ENCODE peak calls at places on chromosome 1, in five cellular contexts. I is stomach, M is heart right ventricle, U is mucosa of descending colon, Y is psoas muscle. P is an unnamed sample. For H3K36me3, the result is how much of the 10 kb centered on the place peaks cover.

GRCh38 chr1:66489972-66490601 is 43.9 kb upstream of the SGIP1 start:
- DNase-seq in I (no peak), U (no peak), Y (no peak), M (no peak), P (no peak)

GRCh38 chr1:173853074-173853473 is 14.7 kb downstream of the GAS5 start:
- DNase-seq in Y (no peak), M (no peak), U (no peak), I (no peak), P (no peak)

GRCh38 chr1:201655243-201655642 is 116.3 kb downstream of the NAV1 start:
- DNase-seq in M (no peak), U (peak), Y (peak), I (no peak), P (peak)

GRCh38 chr1:31750858-31751638 is 13.1 kb downstream of the ADGRB2 start:
- DNase-seq in Y (no peak), U (no peak), I (no peak), M (no peak), P (no peak)

GRCh38 chr1:176119549-176119948 is 87.5 kb downstream of the COP1 start:
- DNase-seq in Y (no peak), M (no peak), U (no peak), I (no peak), P (no peak)

GRCh38 chr1:213326666-213327317 is 275.8 kb downstream of the RPS6KC1 start:
- DNase-seq in U (no peak), Y (peak), I (no peak), M (peak), P (no peak)

GRCh38 chr1:5829414-5829813 is 162.8 kb downstream of the NPHP4 start:
- DNase-seq in U (no peak), I (no peak), M (no peak), Y (no peak), P (no peak)

GRCh38 chr1:38129971-38130370 is 83.4 kb upstream of the POU3F1 start:
- DNase-seq in U (no peak), Y (no peak), M (no peak), I (no peak), P (no peak)

GRCh38 chr1:174746024-174746808 is 253.5 kb upstream of the CACYBP start:
- DNase-seq in Y (no peak), U (no peak), I (no peak), M (no peak), P (no peak)

GRCh38 chr1:108533351-108534083 is 26.4 kb upstream of the EEIG2 start:
- DNase-seq in Y (no peak), U (peak), M (no peak), I (no peak), P (no peak)

GRCh38 chr1:27504588-27505419 is 14.8 kb upstream of the WASF2 start:
- DNase-seq in I (peak), U (peak), Y (peak), M (peak), P (peak)

GRCh38 chr1:145845144-145845513 is 301 bp upstream of the NUDT17 start:
- DNase-seq in Y (no peak), U (no peak), I (no peak), M (no peak), P (no peak)

GRCh38 chr1:166627583-166627982 is 211.7 kb upstream of the POGK start:
- DNase-seq in Y (no peak), U (no peak), M (no peak), I (no peak), P (no peak)

GRCh38 chr1:113095790-113096455 is 22.9 kb downstream of the LRIG2 start:
- DNase-seq in Y (no peak), U (no peak), M (no peak), I (no peak), P (no peak)

GRCh38 chr1:21175324-21175669 is 1.4 kb downstream of the EIF4G3 start:
- DNase-seq in Y (no peak), U (peak), M (no peak), I (peak), P (no peak)

GRCh38 chr1:164320780-164321683 is 238.0 kb upstream of the PBX1 start:
- DNase-seq in I (peak), Y (peak), M (peak), U (peak), P (peak)

GRCh38 chr1:175968486-175969182 is 225.2 kb upstream of the TNR start:
- DNase-seq in Y (no peak), I (no peak), U (no peak), M (no peak), P (no peak)

GRCh38 chr1:232669981-232670763 is 40.2 kb upstream of the SIPA1L2 start:
- DNase-seq in M (no peak), I (no peak), Y (no peak), U (no peak), P (no peak)

GRCh38 chr1:30345525-30346145 is 377.8 kb downstream of the MATN1 start:
- DNase-seq in U (no peak), M (no peak), I (no peak), Y (no peak), P (no peak)

GRCh38 chr1:29408831-29409605 is 172.7 kb downstream of the PTPRU start:
- DNase-seq in M (no peak), Y (no peak), U (no peak), I (no peak), P (no peak)

GRCh38 chr1:164604541-164604940 is 45.6 kb downstream of the PBX1 start:
- DNase-seq in I (no peak), M (no peak), Y (no peak), U (no peak), P (no peak)

GRCh38 chr1:145912128-145912641 is 2.3 kb upstream of the ITGA10 start:
- DNase-seq in Y (no peak), I (no peak), M (no peak), U (no peak), P (no peak)

GRCh38 chr1:218817747-218818146 is 355.9 kb upstream of the LYPLAL1 start:
- DNase-seq in M (no peak), I (no peak), Y (no peak), U (no peak), P (no peak)

GRCh38 chr1:106268070-106268469 is 788.4 kb upstream of the PRMT6 start:
- DNase-seq in M (no peak), Y (no peak), U (no peak), I (no peak), P (no peak)

GRCh38 chr1:172826096-172826741 is 167.3 kb downstream of the FASLG start:
- DNase-seq in U (no peak), Y (no peak), I (no peak), M (no peak), P (peak)

DNA sequence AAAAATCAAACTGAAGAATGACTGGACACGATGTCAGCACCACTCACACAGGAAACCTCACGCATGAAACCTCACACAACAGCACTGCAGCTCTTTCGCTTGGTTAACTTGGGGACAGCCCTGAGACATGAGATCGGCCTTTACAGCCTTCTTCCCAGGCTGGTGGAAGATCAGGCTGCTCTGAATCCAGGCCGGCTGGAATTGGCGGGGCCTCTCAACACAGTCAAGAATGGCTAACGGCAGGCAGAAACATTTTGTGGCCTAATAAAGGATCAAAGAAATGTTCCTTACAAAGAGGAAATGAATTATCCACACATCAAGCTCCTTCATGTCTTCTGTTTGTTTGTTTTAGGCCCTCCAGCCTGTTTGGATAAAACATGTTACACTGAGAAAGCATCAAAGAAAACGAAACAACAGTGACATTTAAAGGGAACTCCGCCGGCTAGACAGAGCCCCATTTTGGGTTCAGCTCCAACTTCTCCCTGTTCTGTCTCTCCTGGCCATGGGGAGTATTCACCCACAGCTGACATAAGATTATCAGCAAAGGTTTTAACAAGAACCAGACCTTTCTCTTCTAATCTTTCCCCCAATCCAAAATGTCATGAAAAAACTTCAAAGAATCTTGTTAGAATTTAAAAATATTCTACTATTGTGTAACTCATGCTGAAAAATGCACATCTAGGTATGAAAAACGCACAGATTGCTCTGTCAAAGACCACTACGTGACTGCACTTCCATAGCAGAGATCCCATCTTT is 131.2 kb downstream of the SLC45A1 start:
- DNase-seq in I (no peak), Y (no peak), M (no peak), U (no peak), P (no peak)
- H3K36me3 ChIP-seq in I (under half), Y (under half), M (under half), U (under half), P (under half)

GRCh38 chr1:198838022-198838342 is 199.1 kb downstream of the PTPRC start:
- DNase-seq in U (no peak), I (no peak), M (no peak), Y (no peak), P (no peak)
- H3K36me3 ChIP-seq in U (under half), I (under half), M (under half), Y (under half), P (under half)

GRCh38 chr1:24403806-24404205 is 9.8 kb downstream of the STPG1 start:
- DNase-seq in M (no peak), I (no peak), U (no peak), Y (no peak), P (no peak)

GRCh38 chr1:24400065-24400464 is 13.5 kb downstream of the STPG1 start:
- DNase-seq in U (no peak), Y (no peak), I (no peak), M (no peak), P (no peak)
- H3K36me3 ChIP-seq in U (under half), Y (under half), I (under half), M (under half), P (under half)

GRCh38 chr1:40987439-40988276 is 8.2 kb downstream of the CTPS1 start:
- DNase-seq in I (no peak), Y (no peak), M (no peak), U (no peak), P (no peak)

GRCh38 chr1:40986929-40987328 is 7.4 kb downstream of the CTPS1 start:
- DNase-seq in M (no peak), I (no peak), Y (no peak), U (no peak), P (no peak)

GRCh38 chr1:40986328-40986783 is 6.9 kb downstream of the CTPS1 start:
- DNase-seq in Y (no peak), U (no peak), M (no peak), I (no peak), P (no peak)

GRCh38 chr1:40988280-40988679 is 8.8 kb downstream of the CTPS1 start:
- DNase-seq in I (no peak), U (no peak), Y (no peak), M (no peak), P (no peak)

DNA sequence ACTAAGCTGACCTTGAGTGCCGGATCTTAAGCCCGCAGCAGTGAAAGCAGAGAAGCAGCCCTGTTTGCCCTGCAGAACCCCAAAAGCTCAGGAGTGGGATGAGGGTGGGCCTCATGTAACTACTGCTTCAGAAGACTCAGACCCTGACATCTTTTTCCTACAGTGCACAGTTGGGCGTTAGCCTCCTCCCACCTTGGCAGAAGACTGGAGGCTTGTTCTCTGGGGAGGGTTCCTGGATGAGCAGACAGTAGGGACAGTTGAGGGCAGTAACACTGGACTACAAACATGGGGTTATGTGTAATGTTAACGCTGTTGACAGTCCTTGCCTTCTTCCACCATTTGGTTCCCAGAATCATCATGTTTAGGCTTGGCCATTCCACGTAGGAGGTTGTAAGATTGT is 9.6 kb downstream of the CTPS1 start:
- DNase-seq in I (no peak), U (no peak), M (no peak), Y (no peak), P (no peak)
- H3K36me3 ChIP-seq in I (half or more), U (under half), M (under half), Y (under half), P (under half)

GRCh38 chr1:63632110-63632509 is 38.9 kb downstream of the PGM1 start:
- DNase-seq in M (no peak), Y (no peak), I (no peak), U (no peak), P (no peak)

GRCh38 chr1:63628607-63629006 is 35.4 kb downstream of the PGM1 start:
- DNase-seq in Y (no peak), M (no peak), U (no peak), I (no peak), P (no peak)

GRCh38 chr1:63630666-63631065 is 37.5 kb downstream of the PGM1 start:
- DNase-seq in Y (no peak), M (no peak), I (no peak), U (no peak), P (no peak)

GRCh38 chr1:63633281-63633680 is 40.1 kb downstream of the PGM1 start:
- DNase-seq in M (no peak), U (no peak), I (no peak), Y (no peak), P (no peak)

DNA sequence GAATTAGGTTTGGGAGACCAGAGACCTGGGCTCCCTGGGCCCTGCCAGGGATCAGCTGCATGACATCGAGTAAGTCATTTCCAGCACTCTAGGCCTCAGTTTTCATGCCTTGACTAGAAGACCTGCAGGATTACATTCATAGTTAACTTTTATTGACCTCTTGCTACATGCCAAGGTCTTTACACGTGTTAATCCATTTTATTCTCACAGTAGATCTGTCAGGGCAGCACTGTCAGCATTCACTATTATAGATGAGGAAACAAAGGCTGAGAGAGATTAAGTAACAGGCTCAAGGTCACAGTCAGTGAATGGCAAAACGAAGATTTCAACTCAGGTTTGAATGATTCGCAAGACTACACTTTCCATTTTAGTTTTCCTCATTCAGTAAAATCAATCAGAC is 37.0 kb downstream of the PGM1 start:
- DNase-seq in U (no peak), M (no peak), Y (no peak), I (no peak), P (no peak)
- H3K36me3 ChIP-seq in U (under half), M (under half), Y (under half), I (half or more), P (under half)

DNA sequence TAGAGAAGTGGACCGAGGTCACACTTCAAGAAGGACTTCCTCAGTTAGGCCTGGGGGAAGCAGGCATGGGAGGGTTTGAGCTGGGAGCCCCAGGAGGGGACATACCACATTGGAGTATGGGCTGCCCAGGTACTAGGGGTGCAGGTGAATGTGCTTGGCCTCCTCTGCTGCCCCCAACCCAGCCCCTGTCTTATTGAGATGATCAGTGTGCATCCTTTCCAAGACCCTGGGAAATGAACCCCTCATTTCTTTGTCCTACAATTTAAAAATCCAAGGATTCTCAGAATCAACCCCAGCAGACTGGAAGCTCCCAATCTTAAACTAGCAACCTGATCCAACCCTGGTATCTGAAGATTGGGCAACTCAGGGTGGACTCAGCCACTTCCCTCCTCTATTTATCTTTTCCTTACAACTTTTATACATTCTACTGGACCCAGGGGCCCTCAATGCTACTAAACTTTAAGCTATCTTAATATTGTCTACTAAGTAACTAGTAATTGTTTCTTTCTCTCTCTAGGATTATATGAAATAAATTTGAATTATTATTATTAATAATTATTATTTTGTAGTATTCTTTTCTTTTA is 9.1 kb downstream of the MEX3A start:
- DNase-seq in Y (no peak), I (no peak), M (no peak), U (no peak), P (no peak)
- H3K36me3 ChIP-seq in Y (under half), I (under half), M (under half), U (under half), P (under half)

DNA sequence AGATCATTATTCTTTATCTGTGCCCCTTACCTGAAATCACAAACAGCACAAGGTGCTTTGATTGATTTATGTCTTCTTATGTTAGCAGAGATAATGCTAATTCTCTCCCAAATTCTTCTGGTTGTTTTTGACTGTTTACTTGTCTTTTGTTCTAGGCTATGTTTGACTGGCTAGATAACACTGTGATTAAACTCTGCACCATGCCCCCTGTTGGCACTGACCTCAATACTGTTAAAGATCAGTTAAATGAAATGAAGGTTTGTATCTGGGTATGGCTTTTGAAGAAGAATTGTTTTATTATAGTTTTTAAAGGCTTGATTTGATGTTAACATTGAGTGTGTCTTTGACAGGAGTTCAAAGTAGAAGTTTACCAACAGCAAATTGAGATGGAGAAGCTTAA is 49.6 kb upstream of the BMP8A start:
- DNase-seq in U (no peak), Y (no peak), M (no peak), I (no peak), P (no peak)
- H3K36me3 ChIP-seq in U (under half), Y (under half), M (under half), I (half or more), P (under half)

GRCh38 chr1:19361231-19362147 is 49.4 kb downstream of the SLC66A1 start:
- DNase-seq in I (no peak), U (no peak), M (no peak), Y (no peak), P (no peak)
- H3K36me3 ChIP-seq in I (under half), U (under half), M (under half), Y (under half), P (under half)

GRCh38 chr1:53271446-53272090 is 33.2 kb upstream of the MAGOH start:
- DNase-seq in I (no peak), Y (no peak), M (no peak), U (no peak), P (no peak)
- H3K36me3 ChIP-seq in I (under half), Y (under half), M (under half), U (under half), P (under half)

GRCh38 chr1:63635681-63636080 is 42.5 kb downstream of the PGM1 start:
- DNase-seq in M (no peak), I (no peak), U (no peak), Y (no peak), P (no peak)
- H3K36me3 ChIP-seq in M (under half), I (half or more), U (under half), Y (under half), P (under half)

P was measured in uterus.